ENCODE peak calls at places on chromosomes 13 and 19, in six cellular contexts. L is hepatocyte, Z is keratinocyte, N is mesenchymal stem cell, W is K562, O is neural progenitor cell. I is an unnamed sample. For H3K36me3, the result is how much of the 10 kb centered on the place peaks cover.

GRCh38 chr19:48398329-48399235 is 5.1 kb downstream of the GRIN2D start:
- DNase-seq in L (peak), Z (peak), N (peak), W (peak), O (peak), I (peak)

GRCh38 chr13:63156816-63157215 is 1741.2 kb upstream of the PCDH20 start:
- DNase-seq in L (no peak), Z (no peak), N (no peak), W (no peak), O (no peak), I (no peak)

GRCh38 chr13:94712812-94713555 is 639 bp upstream of the SOX21 start:
- DNase-seq in L (peak), Z (no peak), N (peak), W (no peak), O (peak), I (peak)

GRCh38 chr13:21014666-21015170 is 46.7 kb downstream of the LATS2 start:
- DNase-seq in L (peak), Z (no peak), N (peak), W (no peak), O (no peak), I (peak)

GRCh38 chr19:28500319-28500718 is 712.6 kb downstream of the UQCRFS1 start:
- DNase-seq in L (no peak), Z (no peak), N (no peak), W (no peak), O (no peak), I (no peak)

GRCh38 chr19:21202865-21203494 is 61.1 kb downstream of the ZNF431 start:
- DNase-seq in L (peak), Z (no peak), N (peak), W (peak), O (peak), I (peak)

GRCh38 chr19:2083174-2083854 is 12.8 kb downstream of the MOB3A start:
- DNase-seq in L (no peak), Z (no peak), N (no peak), W (no peak), O (no peak), I (no peak)

GRCh38 chr19:40862333-40862732 is 12.1 kb upstream of the CYP2A6 start:
- DNase-seq in L (no peak), Z (no peak), N (no peak), W (no peak), O (no peak), I (no peak)

GRCh38 chr13:57630661-57631606 is 610 bp upstream of the PCDH17 start:
- DNase-seq in L (peak), Z (no peak), N (peak), W (no peak), O (peak), I (peak)

GRCh38 chr13:23288564-23288963 is 107.8 kb downstream of the SGCG start:
- DNase-seq in L (no peak), Z (no peak), N (no peak), W (no peak), O (no peak), I (no peak)

GRCh38 chr19:703651-704446 is 4.9 kb upstream of the PALM start:
- DNase-seq in L (peak), Z (no peak), N (peak), W (peak), O (peak), I (no peak)

GRCh38 chr13:109785141-109785891 is 1.1 kb downstream of the IRS2 start:
- DNase-seq in L (peak), Z (no peak), N (peak), W (no peak), O (peak), I (peak)

GRCh38 chr13:111201304-111201940 is 86.3 kb downstream of the ARHGEF7 start:
- DNase-seq in L (no peak), Z (no peak), N (no peak), W (no peak), O (no peak), I (no peak)

GRCh38 chr19:9869008-9869617 is 34.0 kb downstream of the PIN1 start:
- DNase-seq in L (no peak), Z (no peak), N (no peak), W (no peak), O (no peak), I (no peak)

GRCh38 chr13:41515491-41516139 is 58.3 kb downstream of the RGCC start:
- DNase-seq in L (no peak), Z (no peak), N (no peak), W (no peak), O (no peak), I (no peak)

GRCh38 chr13:41514853-41515395 is 57.6 kb downstream of the RGCC start:
- DNase-seq in L (no peak), Z (no peak), N (peak), W (no peak), O (no peak), I (no peak)

GRCh38 chr13:41511827-41512226 is 54.5 kb downstream of the RGCC start:
- DNase-seq in L (no peak), Z (no peak), N (no peak), W (no peak), O (no peak), I (no peak)

GRCh38 chr13:41512441-41512840 is 55.1 kb downstream of the RGCC start:
- DNase-seq in L (no peak), Z (no peak), N (no peak), W (no peak), O (no peak), I (no peak)

DNA sequence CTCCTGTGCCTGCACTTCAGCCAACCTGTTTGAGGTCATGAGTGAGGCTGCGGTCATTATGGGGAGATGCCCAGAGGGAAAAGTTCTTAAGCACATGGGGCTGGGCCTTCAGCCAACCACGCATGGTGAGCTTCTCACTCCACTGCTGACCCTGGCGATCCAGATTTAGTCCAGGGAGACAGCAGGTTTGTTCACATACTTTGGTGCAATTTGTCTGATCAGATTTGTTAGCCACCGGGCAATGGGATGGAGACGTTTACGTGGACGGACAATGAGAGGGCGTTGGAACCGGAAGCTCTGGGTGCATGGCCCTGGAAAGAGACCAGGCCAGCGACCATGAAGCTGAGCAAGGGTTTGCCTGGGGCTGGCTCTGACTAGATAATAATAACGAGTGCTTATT is 56.2 kb downstream of the RGCC start:
- DNase-seq in L (no peak), Z (no peak), N (no peak), W (no peak), O (no peak), I (no peak)
- H2AFZ ChIP-seq in L (no peak), Z (no peak), N (no peak), W (no peak), O (no peak), I (no peak)

GRCh38 chr19:36084231-36085009 is 26.5 kb upstream of the OVOL3 start:
- DNase-seq in L (no peak), Z (no peak), N (no peak), W (no peak), O (no peak), I (no peak)
- H3K36me3 ChIP-seq in L (under half), Z (under half), N (under half), W (half or more), O (under half), I (under half)

GRCh38 chr19:50320596-50320995 is 8.6 kb downstream of the KCNC3 start:
- DNase-seq in L (no peak), Z (no peak), N (no peak), W (no peak), O (no peak), I (no peak)
- H2AFZ ChIP-seq in L (no peak), Z (no peak), N (no peak), W (no peak), O (no peak), I (no peak)

DNA sequence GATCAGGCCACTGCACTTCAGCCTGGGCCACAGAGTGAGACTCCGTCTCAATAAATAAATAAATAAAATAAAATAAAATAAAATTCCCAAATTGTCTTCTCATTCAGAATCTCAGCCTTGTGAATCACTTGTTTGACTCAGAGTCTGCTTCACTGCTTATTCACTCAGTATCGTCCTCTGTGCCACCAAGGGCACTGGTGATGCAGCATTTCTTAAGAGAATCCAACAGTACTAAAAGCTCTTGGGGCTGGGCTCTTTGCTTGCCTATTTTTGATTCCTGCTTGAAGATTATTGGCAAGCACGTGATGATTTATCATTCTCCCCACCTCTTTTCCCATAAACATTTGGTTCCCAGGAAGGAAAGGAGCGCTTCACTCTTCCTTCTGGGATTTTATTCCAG is 54.8 kb upstream of the HMGB1 start:
- DNase-seq in L (no peak), Z (no peak), N (no peak), W (no peak), O (no peak), I (peak)
- H3K36me3 ChIP-seq in L (under half), Z (under half), N (under half), W (under half), O (under half), I (under half)

GRCh38 chr19:13027557-13027956 is 32.3 kb downstream of the NFIX start:
- DNase-seq in L (no peak), Z (no peak), N (no peak), W (no peak), O (no peak), I (no peak)

GRCh38 chr19:13028027-13028426 is 32.8 kb downstream of the NFIX start:
- DNase-seq in L (no peak), Z (no peak), N (no peak), W (no peak), O (no peak), I (no peak)

GRCh38 chr19:13025819-13026477 is 30.7 kb downstream of the NFIX start:
- DNase-seq in L (no peak), Z (no peak), N (no peak), W (no peak), O (no peak), I (no peak)

GRCh38 chr19:13026478-13026999 is 31.3 kb downstream of the NFIX start:
- DNase-seq in L (peak), Z (no peak), N (peak), W (no peak), O (no peak), I (peak)

DNA sequence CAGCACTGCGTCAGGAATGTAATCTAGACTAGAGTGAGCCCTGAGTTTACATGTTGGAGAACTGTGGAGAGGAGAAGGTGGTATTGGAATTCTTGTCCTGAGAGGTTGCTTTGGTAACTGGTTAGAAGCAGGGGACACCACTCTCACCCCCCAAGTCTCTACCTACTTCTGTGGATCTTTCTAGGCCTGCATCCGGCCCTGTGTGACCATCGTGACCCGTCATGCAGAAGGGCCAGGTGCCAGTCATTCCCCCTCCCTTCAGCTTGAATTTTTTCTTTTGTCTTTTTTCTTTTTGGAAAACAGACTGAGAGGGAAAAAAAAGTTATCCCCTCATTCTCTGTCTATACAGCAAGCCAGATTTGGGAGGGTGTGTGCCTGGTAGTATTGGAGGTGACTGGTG is 31.8 kb downstream of the NFIX start:
- DNase-seq in L (no peak), Z (no peak), N (no peak), W (no peak), O (no peak), I (no peak)
- H2AFZ ChIP-seq in L (no peak), Z (no peak), N (no peak), W (no peak), O (no peak), I (no peak)

GRCh38 chr19:17148130-17148529 is 67.0 kb upstream of the USE1 start:
- DNase-seq in L (no peak), Z (no peak), N (no peak), W (peak), O (no peak), I (no peak)
- H3K36me3 ChIP-seq in L (under half), Z (under half), N (half or more), W (half or more), O (under half), I (under half)

GRCh38 chr19:31894451-31894850 is 451.0 kb upstream of the ZNF507 start:
- DNase-seq in L (no peak), Z (no peak), N (no peak), W (no peak), O (no peak), I (no peak)
- H2AFZ ChIP-seq in L (no peak), Z (no peak), N (no peak), W (no peak), O (no peak), I (no peak)

GRCh38 chr13:89951341-89951740 is 1396.1 kb upstream of the MIR17HG start:
- DNase-seq in L (no peak), Z (no peak), N (no peak), W (no peak), O (peak), I (no peak)

GRCh38 chr13:89953581-89953980 is 1393.9 kb upstream of the MIR17HG start:
- DNase-seq in L (no peak), Z (no peak), N (no peak), W (no peak), O (no peak), I (no peak)

GRCh38 chr13:89955773-89956172 is 1391.7 kb upstream of the MIR17HG start:
- DNase-seq in L (no peak), Z (no peak), N (no peak), W (no peak), O (no peak), I (no peak)

DNA sequence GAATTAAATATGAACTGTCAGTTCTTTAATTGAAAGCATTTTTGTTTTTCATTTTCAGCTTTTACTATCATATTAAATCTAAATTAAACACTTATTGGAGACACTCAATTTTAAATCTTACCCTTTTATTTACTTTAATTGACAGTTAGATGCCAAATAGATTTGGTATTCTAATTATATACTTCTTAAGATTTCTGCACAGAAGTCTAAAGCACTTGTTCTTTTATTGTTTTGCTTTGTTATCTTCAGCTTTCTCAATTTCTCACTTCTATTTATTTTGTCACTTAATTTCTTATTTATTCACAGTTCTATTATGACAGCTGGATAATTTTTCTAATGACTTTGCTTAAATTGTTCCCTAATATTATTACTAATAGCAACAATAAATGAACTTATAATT is 1397.3 kb upstream of the MIR17HG start:
- DNase-seq in L (no peak), Z (no peak), N (no peak), W (no peak), O (no peak), I (no peak)
- H3K36me3 ChIP-seq in L (under half), Z (under half), N (under half), W (under half), O (under half), I (under half)

GRCh38 chr13:67296511-67296910 is 66.4 kb upstream of the PCDH9 start:
- DNase-seq in L (no peak), Z (no peak), N (no peak), W (no peak), O (no peak), I (peak)

GRCh38 chr13:67299072-67299635 is 69.0 kb upstream of the PCDH9 start:
- DNase-seq in L (no peak), Z (no peak), N (peak), W (no peak), O (no peak), I (peak)

GRCh38 chr13:67299731-67300130 is 69.6 kb upstream of the PCDH9 start:
- DNase-seq in L (no peak), Z (no peak), N (no peak), W (no peak), O (no peak), I (peak)

GRCh38 chr13:67303661-67304333 is 73.7 kb upstream of the PCDH9 start:
- DNase-seq in L (no peak), Z (no peak), N (no peak), W (no peak), O (no peak), I (no peak)

DNA sequence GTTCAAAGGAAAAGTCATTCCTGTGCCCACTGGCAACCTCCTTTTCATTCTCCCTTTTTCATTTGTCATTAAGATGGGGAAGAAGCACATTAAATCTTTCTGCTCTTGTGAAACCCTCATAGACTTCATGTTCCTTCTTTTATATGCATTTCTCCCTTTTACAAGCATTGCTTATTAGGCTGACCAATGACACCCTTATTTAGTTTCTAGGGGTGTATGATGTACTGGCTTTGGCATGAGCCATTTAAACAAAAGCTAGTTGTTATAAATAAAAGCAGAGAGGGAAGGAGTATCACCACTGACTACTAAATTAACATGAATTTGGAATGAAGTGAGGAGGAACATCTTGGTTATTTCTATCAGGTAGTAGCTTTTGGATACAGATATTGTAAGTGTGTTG is 68.2 kb upstream of the PCDH9 start:
- DNase-seq in L (no peak), Z (no peak), N (no peak), W (no peak), O (no peak), I (peak)
- H2AFZ ChIP-seq in L (no peak), Z (no peak), N (no peak), W (no peak), O (no peak), I (no peak)

GRCh38 chr19:5062195-5062594 is 93.3 kb downstream of the KDM4B start:
- DNase-seq in L (no peak), Z (no peak), N (no peak), W (no peak), O (no peak), I (no peak)
- H3K36me3 ChIP-seq in L (under half), Z (under half), N (under half), W (under half), O (under half), I (under half)